ENCODE peak calls at places on chromosome 15, in ten cellular contexts. A is DND-41, L is psoas muscle, H is cardiac muscle cell, Y is gastrocnemius medialis, C is adrenal gland, V is H1, R is breast epithelium, K is A549, F is RWPE2. S is an unnamed sample.

GRCh38 chr15:38547255-38547997 is 17.2 kb downstream of the RASGRP1 start:
- DNase-seq in A (no peak), L (no peak), H (peak; percentile 90), Y (no peak), C (no peak), V (no peak), R (no peak), K (no peak), F (no peak), S (no peak)

GRCh38 chr15:70605606-70606410 is 157.6 kb downstream of the UACA start:
- DNase-seq in A (no peak), L (peak; percentile 71), H (peak; percentile 93), Y (no peak), C (peak; percentile 78), V (no peak), R (peak; percentile 88), K (no peak), F (no peak), S (peak; percentile 48)

GRCh38 chr15:69217381-69217780 is 56.9 kb downstream of the GLCE start:
- DNase-seq in A (no peak), L (no peak), H (no peak), Y (no peak), C (no peak), V (no peak), R (no peak), K (no peak), F (no peak), S (no peak)

GRCh38 chr15:100093211-100094126 is 248.3 kb downstream of the ADAMTS17 start:
- DNase-seq in A (no peak), L (no peak), H (peak; percentile 79), Y (no peak), C (no peak), V (no peak), R (peak; percentile 9), K (no peak), F (no peak), S (peak; percentile 27)

GRCh38 chr15:71079208-71080044 is 35.8 kb upstream of the THSD4 start:
- DNase-seq in A (no peak), L (no peak), H (peak; percentile 82), Y (no peak), C (no peak), V (no peak), R (no peak), K (no peak), F (no peak), S (no peak)

GRCh38 chr15:93037341-93038063 is 51.5 kb downstream of the RGMA start:
- DNase-seq in A (no peak), L (peak; percentile 86), H (peak; percentile 55), Y (peak; percentile 67), C (peak; percentile 68), V (no peak), R (peak; percentile 53), K (no peak), F (peak; percentile 72), S (no peak)

GRCh38 chr15:90959894-90960293 is 5.2 kb downstream of the RCCD1 start:
- DNase-seq in A (no peak), L (peak; percentile 72), H (no peak), Y (peak; percentile 66), C (peak; percentile 86), V (no peak), R (no peak), K (no peak), F (no peak), S (no peak)

GRCh38 chr15:56337084-56337725 is 28.0 kb upstream of the TEX9 start:
- DNase-seq in A (no peak), L (no peak), H (no peak), Y (no peak), C (no peak), V (no peak), R (no peak), K (no peak), F (no peak), S (no peak)

GRCh38 chr15:48966595-48967301 is 3.0 kb upstream of the SHC4 start:
- DNase-seq in A (peak; percentile 74), L (no peak), H (peak; percentile 46), Y (no peak), C (no peak), V (no peak), R (no peak), K (no peak), F (no peak), S (no peak)

GRCh38 chr15:48965972-48966371 is 2.3 kb upstream of the SHC4 start:
- DNase-seq in A (peak; percentile 57), L (no peak), H (peak; percentile 79), Y (no peak), C (no peak), V (no peak), R (no peak), K (peak; percentile 9), F (no peak), S (no peak)

GRCh38 chr15:48963524-48964113 is at the start of gene SHC4:
- DNase-seq in A (no peak), L (peak; percentile 78), H (peak; percentile 87), Y (peak; percentile 53), C (peak; percentile 85), V (no peak), R (no peak), K (peak; percentile 37), F (peak; percentile 84), S (no peak)

GRCh38 chr15:48964898-48965297 is 1.2 kb upstream of the SHC4 start:
- DNase-seq in A (no peak), L (no peak), H (no peak), Y (no peak), C (no peak), V (no peak), R (no peak), K (no peak), F (no peak), S (no peak)

DNA sequence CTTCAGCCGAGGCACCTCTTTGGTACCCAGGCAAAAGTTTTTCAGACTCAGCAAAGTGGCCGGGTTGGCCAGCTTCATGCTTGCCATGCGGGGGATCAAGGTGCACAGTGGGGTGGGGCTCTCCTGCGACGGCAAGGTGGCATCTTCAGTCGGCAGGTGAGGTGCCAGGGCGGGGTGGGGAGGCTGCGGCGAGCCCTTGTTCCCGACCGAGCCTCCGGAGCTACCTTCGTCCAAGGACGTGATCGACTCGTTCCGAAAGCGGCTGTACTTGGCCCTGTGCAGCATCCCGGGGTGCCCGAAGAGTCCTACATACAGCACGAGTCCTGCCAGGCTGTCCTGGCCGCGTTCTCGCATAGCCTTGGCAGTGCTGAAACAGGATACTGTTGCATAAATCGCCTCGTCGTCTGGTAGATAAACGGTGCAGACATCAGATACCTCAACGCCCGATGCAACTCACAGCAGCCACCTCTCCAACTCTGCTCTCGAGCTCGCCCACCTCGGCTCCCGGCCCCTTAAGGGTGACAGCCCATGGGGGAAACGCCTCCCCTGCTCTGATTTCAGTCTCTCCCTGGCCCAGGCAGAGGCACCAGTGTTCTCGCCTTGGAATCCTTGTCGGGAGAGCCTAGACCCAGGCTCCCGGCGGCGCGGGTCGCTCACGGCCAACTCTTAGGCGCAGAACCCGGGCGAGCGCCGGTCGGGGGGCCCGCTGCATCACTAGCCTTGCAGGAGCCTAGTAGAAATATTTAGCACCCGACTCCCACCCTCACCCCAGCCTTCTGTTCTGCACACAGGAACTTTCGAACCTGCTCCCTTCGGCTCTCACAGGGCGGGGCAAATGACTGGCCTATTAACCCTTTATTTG is 826 bp downstream of the SHC4 start:
- DNase-seq in A (no peak), L (peak; percentile 74), H (peak; percentile 62), Y (peak; percentile 71), C (peak; percentile 83), V (no peak), R (no peak), K (no peak), F (no peak), S (no peak)
- H3K4me1 ChIP-seq in A (peaks cover 26% of the 10 kb centered on the region), L (peaks cover 16% of the 10 kb centered on the region), H (no peaks in the 10 kb centered on the region), Y (peaks cover 4% of the 10 kb centered on the region), C (peaks cover 12% of the 10 kb centered on the region), V (no peaks in the 10 kb centered on the region), R (no peaks in the 10 kb centered on the region), K (no peaks in the 10 kb centered on the region), F (peaks cover 12% of the 10 kb centered on the region), S (no peaks in the 10 kb centered on the region)

DNA sequence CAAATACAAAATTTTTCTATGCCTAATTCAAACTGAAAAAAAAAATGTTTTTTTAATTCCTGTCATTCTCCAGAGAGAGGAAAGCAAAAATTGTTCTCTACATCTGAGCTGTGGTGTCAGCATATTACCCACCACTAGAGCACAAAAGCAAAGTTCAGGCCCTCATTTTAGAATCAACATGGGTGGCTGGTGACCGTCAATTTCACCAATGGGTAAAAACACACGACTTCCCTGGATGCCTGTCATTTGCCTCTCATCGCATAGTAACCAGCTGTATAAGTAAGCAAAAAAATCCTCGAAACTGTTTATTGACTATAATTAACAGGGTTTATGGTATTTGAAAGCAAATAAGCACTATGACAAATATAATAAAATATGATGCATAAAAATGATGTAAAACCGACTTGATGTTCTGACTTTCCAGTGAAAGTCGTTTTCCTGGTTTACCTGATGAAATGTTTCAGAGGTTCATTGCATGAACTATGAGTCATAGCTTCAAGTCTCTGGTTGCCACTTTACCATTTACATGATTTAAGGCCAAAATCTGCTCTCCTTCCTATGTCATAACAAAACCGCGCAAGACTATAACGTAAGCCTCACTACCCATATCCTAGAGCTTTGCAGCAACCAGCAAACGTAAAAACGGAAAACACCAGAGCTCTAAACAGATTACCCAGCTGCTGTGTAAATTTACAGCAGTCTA is 60.5 kb downstream of the THBS1 start:
- DNase-seq in A (no peak), L (no peak), H (no peak), Y (no peak), C (no peak), V (no peak), R (no peak), K (no peak), F (no peak), S (no peak)
- TF ChIP-seq CTCF in A (no peak), L (no peak), H (no peak), Y (no peak), C (no peak), V (no peak), R (peak; percentile 27), K (no peak), F (no peak), S (no peak)

DNA sequence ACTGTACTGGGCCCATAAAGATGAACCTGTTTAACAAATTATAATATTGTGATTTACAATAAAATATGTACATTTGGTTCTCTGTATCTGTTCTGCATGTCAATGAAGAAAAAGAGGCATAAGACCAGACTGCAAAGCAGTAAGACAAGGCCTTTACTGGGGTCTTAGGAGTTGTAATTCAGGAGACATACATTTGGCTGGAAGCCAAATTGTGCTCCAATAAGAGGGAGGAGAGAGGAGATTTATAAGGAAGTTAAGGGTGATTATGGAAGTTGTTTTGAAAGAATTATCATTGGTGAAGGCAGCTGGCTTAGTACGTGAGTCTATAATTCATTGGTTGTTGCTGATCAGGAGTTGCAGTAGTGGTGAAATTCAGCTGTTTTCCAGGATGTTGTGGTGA is 28.6 kb upstream of the SPPL2A start:
- DNase-seq in A (no peak), L (no peak), H (no peak), Y (no peak), C (no peak), V (no peak), R (no peak), K (no peak), F (no peak), S (no peak)
- H3K4me1 ChIP-seq in A (no peaks in the 10 kb centered on the region), L (peaks cover 8% of the 10 kb centered on the region), H (no peaks in the 10 kb centered on the region), Y (peaks cover 14% of the 10 kb centered on the region), C (no peaks in the 10 kb centered on the region), V (no peaks in the 10 kb centered on the region), R (no peaks in the 10 kb centered on the region), K (no peaks in the 10 kb centered on the region), F (peaks cover 20% of the 10 kb centered on the region), S (no peaks in the 10 kb centered on the region)

DNA sequence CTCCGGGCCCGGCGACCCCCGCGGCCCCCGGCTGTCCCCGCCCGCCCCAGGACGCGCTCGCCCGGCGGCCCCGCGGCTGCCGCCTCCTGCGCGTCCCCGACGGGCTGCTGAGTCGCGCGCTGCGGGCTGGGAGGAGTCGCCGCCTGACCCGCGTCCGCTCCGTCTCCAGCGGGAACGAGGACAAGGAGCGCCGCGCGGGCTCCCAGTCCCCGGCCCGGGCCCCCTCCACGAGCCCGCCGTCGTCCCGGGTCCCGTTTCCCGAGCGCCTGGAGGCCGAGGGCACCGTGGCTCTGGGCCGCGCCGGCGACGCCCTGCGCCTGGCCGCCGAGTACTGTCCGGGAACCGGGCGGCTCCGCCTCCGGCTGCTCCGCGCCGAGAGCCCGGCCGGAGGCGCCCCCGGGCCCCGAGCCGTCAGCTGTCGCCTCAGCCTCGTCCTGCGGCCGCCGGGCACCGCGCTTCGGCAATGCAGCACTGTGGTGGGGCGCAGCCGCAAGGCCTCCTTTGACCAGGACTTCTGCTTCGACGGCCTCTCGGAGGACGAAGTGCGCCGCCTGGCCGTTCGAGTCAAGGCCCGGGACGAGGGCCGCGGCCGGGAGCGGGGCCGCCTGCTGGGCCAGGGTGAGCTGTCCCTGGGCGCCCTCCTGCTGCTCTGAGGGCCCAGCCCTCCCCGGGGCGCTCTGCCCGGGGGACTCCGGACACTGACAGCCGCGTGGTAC is 1.5 kb downstream of the C2CD4A start:
- DNase-seq in A (no peak), L (peak; percentile 70), H (peak; percentile 50), Y (no peak), C (peak; percentile 64), V (no peak), R (no peak), K (peak; percentile 29), F (no peak), S (peak; percentile 44)
- TF ChIP-seq CTCF in A (no peak), L (peak; percentile 19), H (peak; percentile 12), Y (peak; percentile 17), C (no peak), V (no peak), R (peak; percentile 14), K (peak; percentile 33), F (peak; percentile 41), S (no peak)

S was measured in lung.